ENCODE peak calls at places on chromosomes 12 and 14, in nine cellular contexts. F, T, L, S, Z, A, I, O and X are unnamed samples.

GRCh38 chr14:65957631-65958205 is 528.5 kb upstream of the CCDC196 start:
- DNase-seq in F (no peak), T (no peak), L (no peak), S (no peak), Z (no peak), A (no peak), I (no peak), O (no peak), X (no peak)

GRCh38 chr14:69090187-69090789 is 62.6 kb downstream of the DCAF5 start:
- DNase-seq in F (no peak), T (peak; percentile 15), L (peak; percentile 55), S (no peak), Z (peak; percentile 78), A (peak; percentile 34), I (no peak), O (peak; percentile 45), X (no peak)

GRCh38 chr12:124174406-124174805 is 120.5 kb upstream of the RFLNA start:
- DNase-seq in F (peak; percentile 90), T (no peak), L (no peak), S (no peak), Z (no peak), A (peak; percentile 71), I (no peak), O (no peak), X (no peak)

GRCh38 chr12:3453947-3454675 is 36.9 kb upstream of the PRMT8 start:
- DNase-seq in F (no peak), T (no peak), L (peak; percentile 46), S (no peak), Z (peak; percentile 98), A (peak; percentile 81), I (no peak), O (no peak), X (no peak)

GRCh38 chr14:35046751-35047536 is 872 bp downstream of the FAM177A1 start:
- DNase-seq in F (no peak), T (peak; percentile 77), L (peak; percentile 4), S (no peak), Z (peak; percentile 62), A (peak; percentile 15), I (peak; percentile 83), O (no peak), X (peak; percentile 34)

GRCh38 chr12:6426882-6427671 is 17.7 kb upstream of the CD27 start:
- DNase-seq in F (no peak), T (peak; percentile 58), L (no peak), S (peak; percentile 80), Z (no peak), A (no peak), I (peak; percentile 80), O (no peak), X (peak; percentile 70)

GRCh38 chr14:68978550-68978911 is 571 bp downstream of the ACTN1 start:
- DNase-seq in F (no peak), T (peak; percentile 66), L (no peak), S (peak; percentile 18), Z (peak; percentile 52), A (no peak), I (peak; percentile 78), O (peak; percentile 86), X (peak; percentile 3)

GRCh38 chr12:115303751-115304309 is 619.9 kb upstream of the TBX3 start:
- DNase-seq in F (no peak), T (no peak), L (peak; percentile 44), S (no peak), Z (no peak), A (peak; percentile 19), I (no peak), O (peak; percentile 49), X (no peak)

GRCh38 chr12:12290206-12290605 is 23.4 kb upstream of the LRP6 start:
- DNase-seq in F (no peak), T (no peak), L (no peak), S (no peak), Z (peak; percentile 32), A (no peak), I (no peak), O (no peak), X (no peak)

GRCh38 chr12:95984685-95985084 is 11.5 kb downstream of the HAL start:
- DNase-seq in F (no peak), T (no peak), L (no peak), S (no peak), Z (no peak), A (no peak), I (no peak), O (no peak), X (no peak)

GRCh38 chr14:88613552-88614010 is 50.7 kb downstream of the ZC3H14 start:
- DNase-seq in F (no peak), T (no peak), L (peak; percentile 53), S (no peak), Z (peak; percentile 53), A (peak; percentile 85), I (no peak), O (no peak), X (no peak)

GRCh38 chr14:24368562-24369252 is 723 bp downstream of the NFATC4 start:
- DNase-seq in F (peak; percentile 71), T (peak; percentile 45), L (peak; percentile 74), S (peak; percentile 36), Z (no peak), A (peak; percentile 59), I (peak; percentile 69), O (peak; percentile 74), X (no peak)

GRCh38 chr12:102816816-102817434 is 100.1 kb downstream of the PAH start:
- DNase-seq in F (no peak), T (no peak), L (peak; percentile 29), S (no peak), Z (peak; percentile 41), A (peak; percentile 14), I (no peak), O (peak; percentile 57), X (no peak)

GRCh38 chr14:67319142-67319541 is 40.5 kb downstream of the ATP6V1D start:
- DNase-seq in F (no peak), T (no peak), L (peak; percentile 46), S (no peak), Z (no peak), A (peak; percentile 13), I (no peak), O (no peak), X (no peak)

GRCh38 chr12:119302334-119303132 is 32.0 kb upstream of the CCDC60 start:
- DNase-seq in F (no peak), T (no peak), L (no peak), S (no peak), Z (no peak), A (no peak), I (no peak), O (no peak), X (no peak)

GRCh38 chr12:53960187-53961024 is 5.7 kb downstream of the HOXC12 start:
- DNase-seq in F (no peak), T (no peak), L (no peak), S (no peak), Z (no peak), A (no peak), I (no peak), O (no peak), X (no peak)

GRCh38 chr12:132561784-132562156 is 48.6 kb downstream of the LRCOL1 start:
- DNase-seq in F (no peak), T (no peak), L (no peak), S (no peak), Z (peak; percentile 32), A (no peak), I (no peak), O (peak; percentile 48), X (no peak)

GRCh38 chr14:81455344-81455743 is 55.2 kb upstream of the STON2 start:
- DNase-seq in F (no peak), T (no peak), L (no peak), S (no peak), Z (no peak), A (no peak), I (no peak), O (no peak), X (no peak)

GRCh38 chr14:73462078-73462715 is 3.9 kb upstream of the NUMB start:
- DNase-seq in F (no peak), T (peak; percentile 88), L (peak; percentile 43), S (no peak), Z (peak; percentile 20), A (peak; percentile 31), I (peak; percentile 84), O (peak; percentile 68), X (no peak)

GRCh38 chr14:105433161-105433605 is 13.6 kb downstream of the MTA1 start:
- DNase-seq in F (no peak), T (no peak), L (no peak), S (no peak), Z (no peak), A (no peak), I (no peak), O (no peak), X (no peak)

GRCh38 chr14:83071888-83072501 is 1538.3 kb upstream of the SEL1L start:
- DNase-seq in F (no peak), T (no peak), L (peak; percentile 19), S (no peak), Z (peak; percentile 55), A (no peak), I (no peak), O (peak; percentile 28), X (no peak)
- H3K4me3 ChIP-seq in F (no peak overlapping the region), T (no peak overlapping the region), L (no peak overlapping the region), S (no peak overlapping the region), Z (no peak overlapping the region), A (no peak overlapping the region), I (no peak overlapping the region), O (no peak overlapping the region), X (no peak overlapping the region)

DNA sequence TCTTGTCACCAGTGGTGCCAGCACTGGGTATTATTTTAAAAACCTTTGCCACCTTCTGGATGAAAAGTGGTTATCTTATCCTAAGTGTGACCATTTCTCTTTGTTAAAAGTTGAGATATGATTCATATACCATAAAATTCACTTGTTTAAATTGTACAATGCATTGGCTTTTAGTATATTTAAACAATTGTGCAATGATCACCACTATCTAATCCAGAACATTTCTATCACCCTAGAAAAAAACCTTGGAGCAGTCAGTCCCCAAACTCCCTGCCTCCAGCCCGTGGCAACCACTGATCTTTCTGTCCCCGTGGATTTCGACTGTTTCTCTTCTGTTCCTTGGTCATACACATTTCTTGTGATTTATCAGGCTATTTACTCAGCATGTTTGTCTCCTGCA is 28.3 kb downstream of the SH2B3 start:
- DNase-seq in F (no peak), T (no peak), L (peak; percentile 44), S (no peak), Z (no peak), A (no peak), I (no peak), O (no peak), X (no peak)
- H3K4me3 ChIP-seq in F (no peak overlapping the region), T (no peak overlapping the region), L (no peak overlapping the region), S (peak overlapping the region; percentile 49), Z (no peak overlapping the region), A (no peak overlapping the region), I (no peak overlapping the region), O (no peak overlapping the region), X (peak overlapping the region; percentile 32)

GRCh38 chr12:562634-563033 is 100.6 kb downstream of the NINJ2 start:
- DNase-seq in F (no peak), T (no peak), L (no peak), S (peak; percentile 19), Z (no peak), A (no peak), I (no peak), O (no peak), X (no peak)
- H3K4me3 ChIP-seq in F (no peak overlapping the region), T (no peak overlapping the region), L (no peak overlapping the region), S (peak overlapping the region; percentile 62), Z (no peak overlapping the region), A (no peak overlapping the region), I (no peak overlapping the region), O (no peak overlapping the region), X (no peak overlapping the region)

DNA sequence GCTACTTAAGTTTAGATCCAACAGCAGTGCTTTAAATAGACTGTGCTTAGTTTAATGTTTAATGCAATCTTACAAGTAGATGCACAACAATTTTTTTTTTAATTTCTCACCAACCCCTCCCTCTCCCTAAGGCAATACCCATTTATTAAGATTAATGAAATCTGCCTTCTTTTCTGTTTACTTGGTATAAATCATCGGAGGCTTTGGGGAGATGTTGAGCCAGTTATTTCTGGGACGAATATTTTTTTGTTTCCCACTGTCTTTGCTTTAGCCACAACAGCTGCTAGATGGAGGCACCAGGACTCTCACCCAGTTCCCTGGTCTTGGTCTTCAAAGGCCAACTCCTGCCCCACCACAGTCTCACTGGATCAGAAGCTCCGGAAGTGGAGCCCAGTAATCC is 113.4 kb downstream of the PLXNC1 start:
- DNase-seq in F (no peak), T (no peak), L (no peak), S (no peak), Z (no peak), A (no peak), I (no peak), O (no peak), X (no peak)
- H3K4me3 ChIP-seq in F (peak overlapping the region; percentile 46), T (no peak overlapping the region), L (peak overlapping the region; percentile 51), S (peak overlapping the region; percentile 70), Z (peak overlapping the region; percentile 65), A (no peak overlapping the region), I (no peak overlapping the region), O (no peak overlapping the region), X (peak overlapping the region; percentile 82)